ENCODE peak calls at places on chromosomes 2 and 18, in eight cellular contexts. E is adrenal gland, P is endodermal cell, V is neuronal stem cell, K is uterus, F is ovary, J is Peyer's patch, W is Panc1. Y is an unnamed sample. For H3K4me1 and H3K27me3, the result is how much of the 10 kb centered on the place peaks cover.

GRCh38 chr2:54423213-54423612 is 32.9 kb upstream of the SPTBN1 start:
- DNase-seq in K (no peak), J (no peak), F (no peak), P (no peak), W (no peak), V (no peak), E (no peak), Y (no peak)

GRCh38 chr2:241157841-241158545 is 7.7 kb downstream of the PPP1R7 start:
- DNase-seq in P (no peak), V (no peak), J (no peak), E (no peak), W (no peak), F (no peak), K (no peak), Y (no peak)

GRCh38 chr18:28350821-28351220 is 173.9 kb upstream of the CDH2 start:
- DNase-seq in J (no peak), F (no peak), V (no peak), K (no peak), W (no peak), P (no peak), E (no peak), Y (no peak)

GRCh38 chr2:50849205-50849604 is 182.7 kb downstream of the NRXN1 start:
- DNase-seq in V (no peak), E (no peak), J (no peak), W (no peak), K (no peak), F (no peak), P (no peak), Y (no peak)

GRCh38 chr2:54455584-54456525 is at the start of gene SPTBN1:
- DNase-seq in K (peak), F (peak), E (peak), W (peak), P (peak), V (peak), J (peak), Y (peak)

GRCh38 chr18:824179-824578 is 12.1 kb upstream of the YES1 start:
- DNase-seq in E (no peak), P (no peak), J (no peak), V (no peak), F (no peak), K (no peak), W (no peak), Y (no peak)

GRCh38 chr18:35658112-35658511 is 76.6 kb downstream of the GALNT1 start:
- DNase-seq in E (no peak), F (no peak), P (no peak), J (no peak), K (no peak), V (no peak), W (no peak), Y (no peak)

GRCh38 chr2:3222636-3223035 is 155.0 kb downstream of the EIPR1 start:
- DNase-seq in F (no peak), E (no peak), V (no peak), K (no peak), J (no peak), P (peak), W (no peak), Y (no peak)

GRCh38 chr2:170660406-170660805 is 54.7 kb upstream of the SP5 start:
- DNase-seq in J (no peak), W (no peak), E (no peak), P (no peak), F (no peak), K (no peak), V (no peak), Y (no peak)

GRCh38 chr2:134498654-134499053 is 220.1 kb downstream of the TMEM163 start:
- DNase-seq in K (no peak), F (no peak), E (no peak), P (no peak), V (no peak), J (no peak), W (no peak), Y (no peak)

GRCh38 chr2:85887566-85888019 is 1.2 kb downstream of the ST3GAL5 start:
- DNase-seq in J (peak), F (peak), V (no peak), E (peak), P (peak), K (peak), W (no peak), Y (peak)

GRCh38 chr2:199370150-199370780 is 87.5 kb downstream of the SATB2 start:
- DNase-seq in V (no peak), K (no peak), F (no peak), W (no peak), J (no peak), E (no peak), P (no peak), Y (no peak)

GRCh38 chr2:215784371-215784783 is 229.0 kb downstream of the MREG start:
- DNase-seq in V (no peak), W (no peak), K (peak), F (no peak), P (no peak), E (no peak), J (no peak), Y (no peak)

GRCh38 chr2:10124538-10125045 is 2.1 kb downstream of the RRM2 start:
- DNase-seq in P (no peak), W (no peak), J (peak), E (peak), V (peak), F (no peak), K (peak), Y (peak)

GRCh38 chr18:7177131-7177744 is 53.7 kb upstream of the LRRC30 start:
- DNase-seq in J (peak), V (peak), K (peak), P (peak), E (peak), W (peak), F (peak), Y (no peak)

GRCh38 chr2:220894069-220894468 is 678.0 kb downstream of the EPHA4 start:
- DNase-seq in E (no peak), K (no peak), F (no peak), P (no peak), V (no peak), J (no peak), W (no peak), Y (no peak)

GRCh38 chr2:128275498-128276045 is 43.1 kb downstream of the HS6ST1 start:
- DNase-seq in J (peak), W (no peak), F (no peak), K (no peak), V (no peak), E (peak), P (peak), Y (no peak)

GRCh38 chr2:120763931-120764330 is 28.3 kb downstream of the GLI2 start:
- DNase-seq in K (peak), P (peak), V (no peak), J (peak), W (no peak), F (peak), E (no peak), Y (no peak)

GRCh38 chr2:120765031-120765910 is 29.6 kb downstream of the GLI2 start:
- DNase-seq in K (peak), P (peak), F (peak), V (no peak), J (peak), W (no peak), E (peak), Y (no peak)

GRCh38 chr2:120765911-120766757 is 30.5 kb downstream of the GLI2 start:
- DNase-seq in W (no peak), K (peak), P (peak), E (peak), V (no peak), J (peak), F (peak), Y (no peak)

GRCh38 chr2:120763516-120763915 is 27.8 kb downstream of the GLI2 start:
- DNase-seq in F (peak), P (peak), E (peak), J (peak), W (no peak), V (no peak), K (peak), Y (no peak)

DNA sequence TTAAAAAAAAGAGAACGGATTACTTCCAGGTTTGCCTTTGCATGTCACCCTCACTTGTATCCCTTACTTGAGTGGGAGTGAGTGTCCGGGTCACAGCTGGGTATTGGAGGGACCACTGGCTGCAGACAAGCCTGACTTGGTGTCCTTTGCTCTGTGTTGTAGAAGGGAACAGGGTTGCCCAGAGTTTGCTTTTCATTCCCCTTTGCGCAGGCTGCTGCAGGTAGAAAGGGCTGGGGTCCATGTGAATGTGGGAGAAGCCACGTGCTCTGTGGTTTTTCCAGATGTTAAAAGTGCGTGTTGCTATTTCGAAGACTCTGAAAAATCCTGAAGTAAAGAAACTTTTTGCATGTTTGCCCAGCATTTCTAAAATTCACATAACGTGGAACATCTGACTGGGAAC is 28.8 kb downstream of the GLI2 start:
- DNase-seq in V (no peak), J (peak), F (no peak), P (peak), E (peak), W (no peak), K (no peak), Y (no peak)
- H3K4me1 ChIP-seq in V (under half), J (under half), F (half or more), P (under half), E (under half), W (under half), K (under half), Y (under half)

GRCh38 chr2:172922294-172922693 is 153.4 kb upstream of the MAP3K20 start:
- DNase-seq in V (no peak), E (peak), K (no peak), J (no peak), F (no peak), P (no peak), W (no peak), Y (no peak)
- H3K4me3 ChIP-seq in V (no peak), E (peak), K (no peak), J (no peak), F (no peak), P (no peak), W (no peak), Y (no peak)

GRCh38 chr18:50562686-50563085 is 2.8 kb downstream of the MAPK4 start:
- DNase-seq in K (no peak), J (no peak), P (no peak), W (no peak), E (no peak), F (no peak), V (no peak), Y (no peak)

GRCh38 chr18:50558948-50559749 is 738 bp upstream of the MAPK4 start:
- DNase-seq in K (no peak), W (no peak), V (peak), E (no peak), J (no peak), F (no peak), P (no peak), Y (no peak)

GRCh38 chr18:50563376-50563775 is 3.5 kb downstream of the MAPK4 start:
- DNase-seq in E (no peak), W (no peak), P (peak), V (no peak), K (no peak), F (no peak), J (no peak), Y (no peak)

GRCh38 chr18:50559750-50560680 is at the start of gene MAPK4:
- DNase-seq in P (peak), E (peak), K (peak), F (peak), V (peak), W (no peak), J (no peak), Y (peak)

GRCh38 chr18:50560681-50561629 is 1.1 kb downstream of the MAPK4 start:
- DNase-seq in J (no peak), V (peak), W (no peak), P (peak), K (no peak), F (no peak), E (peak), Y (peak)
- H3K27me3 ChIP-seq in J (under half), V (under half), W (under half), P (half or more), K (under half), F (under half), E (under half), Y (under half)

GRCh38 chr2:159153463-159153862 is 133.0 kb downstream of the WDSUB1 start:
- DNase-seq in J (no peak), F (no peak), W (no peak), E (no peak), K (no peak), P (no peak), V (no peak), Y (no peak)
- H3K4me1 ChIP-seq in J (under half), F (under half), W (under half), E (under half), K (under half), P (under half), V (under half), Y (under half)

GRCh38 chr2:62145478-62146100 is 50.3 kb upstream of the B3GNT2 start:
- DNase-seq in F (no peak), J (no peak), V (no peak), W (no peak), K (no peak), E (no peak), P (no peak), Y (no peak)
- H3K4me3 ChIP-seq in F (no peak), J (no peak), V (no peak), W (no peak), K (no peak), E (no peak), P (peak), Y (no peak)

GRCh38 chr18:25736516-25736915 is 353.9 kb downstream of the SS18 start:
- DNase-seq in E (no peak), P (no peak), V (no peak), F (no peak), K (no peak), J (no peak), W (no peak), Y (no peak)

GRCh38 chr18:25734336-25734735 is 356.1 kb downstream of the SS18 start:
- DNase-seq in P (peak), W (no peak), K (no peak), F (no peak), V (no peak), J (no peak), E (no peak), Y (no peak)

GRCh38 chr18:25735447-25735846 is 355.0 kb downstream of the SS18 start:
- DNase-seq in V (no peak), F (no peak), W (no peak), K (no peak), J (no peak), E (no peak), P (no peak), Y (no peak)

GRCh38 chr18:25737710-25738251 is 352.6 kb downstream of the SS18 start:
- DNase-seq in K (no peak), W (no peak), P (no peak), V (no peak), J (no peak), E (no peak), F (no peak), Y (no peak)

GRCh38 chr18:25732862-25733261 is 357.6 kb downstream of the SS18 start:
- DNase-seq in E (no peak), V (no peak), P (peak), J (no peak), F (no peak), K (no peak), W (no peak), Y (no peak)
- H3K27me3 ChIP-seq in E (under half), V (under half), P (under half), J (under half), F (under half), K (under half), W (under half), Y (under half)

Y was measured in HAP-1.